ENCODE peak calls at places on chromosomes 4 and X, in seven cellular contexts. Q is activated B cell treated with CpG ODN at 0.5 μM for 24 hours; V is CD4-positive, alpha-beta T cell; I is astrocyte of the spinal cord; H is cardiac fibroblast; T is left lung; B is right atrium auricular region. K is an unnamed sample.

GRCh38 chr4:149065753-149066152 is 623.5 kb upstream of the NR3C2 start:
- DNase-seq in Q (no peak), B (no peak), T (no peak), H (peak; percentile 4), I (no peak), V (no peak), K (no peak)

GRCh38 chrX:73812256-73812655 is 249.3 kb downstream of the CHIC1 start:
- DNase-seq in T (no peak), Q (no peak), I (no peak), V (no peak), B (no peak), H (no peak), K (no peak)

GRCh38 chr4:7206856-7207567 is 14.7 kb downstream of the SORCS2 start:
- DNase-seq in V (no peak), H (peak; percentile 81), B (peak; percentile 83), T (peak; percentile 82), I (peak; percentile 93), Q (no peak), K (peak; percentile 91)

GRCh38 chrX:96464880-96465558 is 219.6 kb upstream of the DIAPH2 start:
- DNase-seq in V (no peak), I (no peak), T (no peak), Q (no peak), B (no peak), H (no peak), K (no peak)

GRCh38 chr4:115970859-115971258 is 857.4 kb upstream of the NDST4 start:
- DNase-seq in V (no peak), T (no peak), Q (no peak), H (no peak), I (no peak), B (no peak), K (no peak)

GRCh38 chr4:173168396-173169177 is at the start of gene GALNT7:
- DNase-seq in T (peak; percentile 86), I (peak; percentile 67), H (peak; percentile 53), B (peak; percentile 68), Q (peak; percentile 46), V (peak; percentile 52), K (peak; percentile 88)

GRCh38 chrX:148024425-148025148 is 43.5 kb downstream of the FMR1NB start:
- DNase-seq in I (no peak), V (no peak), H (no peak), B (no peak), T (no peak), Q (no peak), K (no peak)

GRCh38 chrX:1659664-1660461 is 45.0 kb downstream of the ASMT start:
- DNase-seq in B (no peak), V (no peak), Q (no peak), H (no peak), T (no peak), I (no peak), K (no peak)

DNA sequence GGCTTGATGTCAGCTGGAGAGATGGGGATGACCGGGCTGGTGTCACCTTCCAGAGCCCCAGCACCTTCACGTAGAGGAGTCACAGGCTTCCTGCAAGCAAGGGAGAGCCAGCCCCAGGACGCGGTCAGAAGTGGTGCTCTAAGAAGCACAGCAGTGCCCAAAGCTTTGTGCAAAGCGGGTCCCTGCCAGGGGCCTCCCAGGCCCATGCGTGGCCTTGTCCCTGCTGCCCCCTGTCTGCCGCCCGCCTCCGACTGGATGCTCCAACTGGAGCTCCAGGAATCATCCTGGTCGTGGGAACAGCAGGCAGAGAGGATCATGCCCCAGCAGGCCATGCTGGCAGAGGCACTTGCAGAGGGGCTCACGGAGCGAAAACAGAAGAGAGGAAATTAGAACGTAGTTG is 40.1 kb upstream of the LRPAP1 start:
- DNase-seq in V (no peak), H (no peak), B (no peak), Q (no peak), I (no peak), T (no peak), K (no peak)
- TF ChIP-seq CTCF in V (no peak), H (no peak), B (no peak), Q (no peak), I (no peak), T (no peak), K (no peak)

GRCh38 chr4:17174751-17175150 is 276.3 kb upstream of the LDB2 start:
- DNase-seq in B (no peak), Q (no peak), T (no peak), H (no peak), I (no peak), V (no peak), K (no peak)

GRCh38 chr4:17169699-17170098 is 271.3 kb upstream of the LDB2 start:
- DNase-seq in V (no peak), T (no peak), Q (no peak), I (no peak), B (no peak), H (no peak), K (no peak)

GRCh38 chr4:17168571-17168970 is 270.1 kb upstream of the LDB2 start:
- DNase-seq in T (no peak), Q (no peak), I (peak; percentile 96), V (no peak), B (no peak), H (peak; percentile 85), K (no peak)

GRCh38 chr4:17173300-17173699 is 274.9 kb upstream of the LDB2 start:
- DNase-seq in B (no peak), T (no peak), I (no peak), H (no peak), V (no peak), Q (no peak), K (no peak)
- TF ChIP-seq CTCF in B (no peak), T (no peak), I (peak; percentile 28), H (peak; percentile 41), V (no peak), Q (no peak), K (peak; percentile 35)

GRCh38 chr4:17562157-17562556 is 14.8 kb upstream of the LAP3 start:
- DNase-seq in Q (no peak), V (no peak), B (no peak), T (no peak), I (no peak), H (no peak), K (no peak)
- TF ChIP-seq CTCF in Q (no peak), V (no peak), B (no peak), T (no peak), I (peak; percentile 19), H (no peak), K (peak; percentile 6)

DNA sequence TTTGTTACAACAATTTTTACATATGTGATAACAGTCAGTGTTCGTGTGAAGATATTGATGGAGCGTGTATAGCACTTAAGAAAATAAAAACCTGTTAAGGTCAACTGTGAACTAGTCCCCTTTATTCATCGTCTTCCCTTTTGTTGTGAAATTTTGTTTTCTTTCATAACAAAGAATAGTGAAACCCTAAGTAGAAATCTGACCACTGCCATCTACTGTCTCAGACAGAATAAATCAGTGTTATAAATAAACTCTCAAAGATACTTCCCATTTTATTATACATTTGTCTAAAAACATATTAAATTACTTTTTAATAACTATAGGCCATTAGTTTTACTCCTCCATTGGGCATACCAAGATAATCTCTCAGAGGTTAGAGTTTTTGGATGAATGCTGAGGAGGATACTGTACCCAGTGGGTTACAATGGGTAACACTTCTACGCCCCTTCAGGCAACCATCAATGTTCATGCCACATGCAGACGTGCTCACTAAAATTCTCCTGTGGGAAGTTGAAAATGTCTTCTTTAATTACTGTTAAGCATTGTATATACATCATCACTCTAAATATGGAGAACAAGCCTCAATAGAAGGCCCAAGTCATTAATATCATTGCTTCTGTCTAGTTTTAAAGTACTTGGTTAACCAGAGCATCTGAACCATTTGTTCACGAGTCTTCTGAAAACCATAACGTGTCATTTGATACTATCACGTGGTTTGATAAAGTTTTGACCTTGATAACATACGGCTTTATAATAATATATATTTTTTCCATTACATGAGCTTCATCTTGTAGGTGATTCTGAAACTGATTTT is 171.2 kb downstream of the TMA16 start:
- DNase-seq in T (no peak), B (no peak), Q (no peak), V (no peak), I (no peak), H (peak; percentile 0), K (no peak)
- TF ChIP-seq CTCF in T (no peak), B (no peak), Q (no peak), V (no peak), I (no peak), H (no peak), K (peak; percentile 16)

GRCh38 chr4:40719008-40719623 is 30.6 kb upstream of the NSUN7 start:
- DNase-seq in H (peak; percentile 68), Q (no peak), V (no peak), B (no peak), T (no peak), I (peak; percentile 56), K (no peak)
- TF ChIP-seq CTCF in H (peak; percentile 54), Q (no peak), V (no peak), B (no peak), T (peak; percentile 18), I (peak; percentile 67), K (peak; percentile 52)

DNA sequence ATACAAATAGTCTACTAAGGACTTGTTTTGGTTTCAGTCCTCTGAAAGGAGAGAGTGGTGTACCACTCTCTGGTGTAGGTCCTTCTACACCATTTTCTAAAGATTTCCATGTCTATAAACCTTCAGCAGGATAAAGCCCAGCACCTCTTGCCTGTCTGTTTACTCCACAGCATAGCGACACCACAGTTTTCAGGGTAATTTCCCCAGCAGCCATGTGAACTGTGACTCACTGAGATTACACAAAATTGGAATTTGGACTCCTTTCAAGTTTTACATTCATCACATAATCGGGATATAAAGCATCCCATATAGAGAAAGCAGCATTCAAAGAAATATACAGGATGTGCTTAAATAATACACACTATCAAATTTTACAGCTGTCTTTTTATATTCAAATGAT is 229.6 kb downstream of the PRDM5 start:
- DNase-seq in H (peak; percentile 95), I (peak; percentile 87), V (no peak), Q (no peak), T (no peak), B (no peak), K (no peak)
- TF ChIP-seq CTCF in H (no peak), I (no peak), V (no peak), Q (no peak), T (no peak), B (no peak), K (no peak)

GRCh38 chr4:9704551-9705332 is 76.7 kb upstream of the DRD5 start:
- DNase-seq in V (no peak), T (no peak), I (no peak), B (no peak), H (no peak), Q (no peak), K (no peak)

DNA sequence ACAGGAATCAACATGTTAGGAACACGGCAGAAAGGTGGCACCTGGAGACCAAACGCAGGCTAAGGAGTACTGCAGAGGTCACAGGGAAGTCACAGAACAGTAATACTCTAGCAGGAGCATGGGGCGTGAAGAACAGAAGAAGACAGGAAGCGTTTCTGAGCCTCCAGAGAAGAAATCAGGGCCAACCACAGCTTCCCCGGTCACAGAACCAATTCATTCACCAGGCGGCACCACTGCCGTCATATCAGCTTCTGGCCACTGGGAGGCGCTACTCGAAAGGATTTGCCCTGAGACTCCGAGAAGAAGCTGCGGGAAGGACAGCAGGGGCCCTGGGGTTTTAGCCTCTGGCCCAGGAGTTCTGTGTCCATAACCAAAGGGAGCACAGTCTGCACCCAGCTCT is 78.0 kb upstream of the DRD5 start:
- DNase-seq in H (peak; percentile 32), T (peak; percentile 41), B (peak; percentile 61), I (no peak), V (peak; percentile 64), Q (peak; percentile 37), K (no peak)
- TF ChIP-seq CTCF in H (peak; percentile 48), T (peak; percentile 59), B (no peak), I (peak; percentile 19), V (peak; percentile 64), Q (no peak), K (peak; percentile 41)

K was measured in osteocyte.